ENCODE peak calls at places on chromosomes 16 and 17, in nine cellular contexts. One of them, this sample, is unnamed.

GRCh38 chr17:19262650-19263620 is 25.8 kb downstream of the EPN2 start:
- DNase-seq in psoas muscle: no peak
- DNase-seq in activated effector memory CD4-positive, alpha-beta T cell treated with Interleukin-2 at 50 U/mL for 16 hours: no peak
- DNase-seq in non-pigmented ciliary epithelial cell: no peak
- DNase-seq in right cardiac atrium: no peak
- DNase-seq in activated naive CD4-positive, alpha-beta T cell treated with anti-CD3 and anti-CD28 coated beads for 36 hours: no peak
- DNase-seq in putamen: no peak
- DNase-seq in HT1080: no peak
- DNase-seq in activated CD8-positive, alpha-beta memory T cell treated with anti-CD3 and anti-CD28 coated beads for 48 hours: no peak
- DNase-seq in this sample: no peak

GRCh38 chr16:24504467-24505345 is 34.7 kb upstream of the RBBP6 start:
- DNase-seq in right cardiac atrium: peak
- DNase-seq in activated CD8-positive, alpha-beta memory T cell treated with anti-CD3 and anti-CD28 coated beads for 48 hours: peak
- DNase-seq in non-pigmented ciliary epithelial cell: no peak
- DNase-seq in putamen: peak
- DNase-seq in HT1080: peak
- DNase-seq in activated naive CD4-positive, alpha-beta T cell treated with anti-CD3 and anti-CD28 coated beads for 36 hours: peak
- DNase-seq in psoas muscle: peak
- DNase-seq in activated effector memory CD4-positive, alpha-beta T cell treated with Interleukin-2 at 50 U/mL for 16 hours: peak
- DNase-seq in this sample: peak

GRCh38 chr17:44352922-44353655 is 8.0 kb downstream of the GRN start:
- DNase-seq in putamen: no peak
- DNase-seq in activated naive CD4-positive, alpha-beta T cell treated with anti-CD3 and anti-CD28 coated beads for 36 hours: no peak
- DNase-seq in activated CD8-positive, alpha-beta memory T cell treated with anti-CD3 and anti-CD28 coated beads for 48 hours: no peak
- DNase-seq in HT1080: no peak
- DNase-seq in psoas muscle: no peak
- DNase-seq in activated effector memory CD4-positive, alpha-beta T cell treated with Interleukin-2 at 50 U/mL for 16 hours: no peak
- DNase-seq in right cardiac atrium: no peak
- DNase-seq in non-pigmented ciliary epithelial cell: no peak
- DNase-seq in this sample: no peak

GRCh38 chr16:87701505-87701921 is 64.3 kb downstream of the KLHDC4 start:
- DNase-seq in activated CD8-positive, alpha-beta memory T cell treated with anti-CD3 and anti-CD28 coated beads for 48 hours: no peak
- DNase-seq in putamen: no peak
- DNase-seq in psoas muscle: no peak
- DNase-seq in HT1080: no peak
- DNase-seq in activated effector memory CD4-positive, alpha-beta T cell treated with Interleukin-2 at 50 U/mL for 16 hours: no peak
- DNase-seq in non-pigmented ciliary epithelial cell: no peak
- DNase-seq in right cardiac atrium: no peak
- DNase-seq in activated naive CD4-positive, alpha-beta T cell treated with anti-CD3 and anti-CD28 coated beads for 36 hours: no peak
- DNase-seq in this sample: no peak

GRCh38 chr17:2176484-2177175 is 121.7 kb downstream of the HIC1 start:
- DNase-seq in activated naive CD4-positive, alpha-beta T cell treated with anti-CD3 and anti-CD28 coated beads for 36 hours: no peak
- DNase-seq in activated CD8-positive, alpha-beta memory T cell treated with anti-CD3 and anti-CD28 coated beads for 48 hours: no peak
- DNase-seq in HT1080: no peak
- DNase-seq in putamen: no peak
- DNase-seq in non-pigmented ciliary epithelial cell: no peak
- DNase-seq in right cardiac atrium: no peak
- DNase-seq in activated effector memory CD4-positive, alpha-beta T cell treated with Interleukin-2 at 50 U/mL for 16 hours: no peak
- DNase-seq in psoas muscle: no peak
- DNase-seq in this sample: peak

GRCh38 chr17:491086-492014 is 138.7 kb upstream of the RPH3AL start:
- DNase-seq in HT1080: no peak
- DNase-seq in non-pigmented ciliary epithelial cell: no peak
- DNase-seq in right cardiac atrium: peak
- DNase-seq in activated naive CD4-positive, alpha-beta T cell treated with anti-CD3 and anti-CD28 coated beads for 36 hours: peak
- DNase-seq in activated effector memory CD4-positive, alpha-beta T cell treated with Interleukin-2 at 50 U/mL for 16 hours: peak
- DNase-seq in activated CD8-positive, alpha-beta memory T cell treated with anti-CD3 and anti-CD28 coated beads for 48 hours: no peak
- DNase-seq in putamen: no peak
- DNase-seq in psoas muscle: peak
- DNase-seq in this sample: peak

GRCh38 chr16:11136600-11136999 is 119.4 kb downstream of the SOCS1 start:
- DNase-seq in putamen: no peak
- DNase-seq in non-pigmented ciliary epithelial cell: no peak
- DNase-seq in activated effector memory CD4-positive, alpha-beta T cell treated with Interleukin-2 at 50 U/mL for 16 hours: no peak
- DNase-seq in activated naive CD4-positive, alpha-beta T cell treated with anti-CD3 and anti-CD28 coated beads for 36 hours: no peak
- DNase-seq in activated CD8-positive, alpha-beta memory T cell treated with anti-CD3 and anti-CD28 coated beads for 48 hours: no peak
- DNase-seq in HT1080: peak
- DNase-seq in right cardiac atrium: peak
- DNase-seq in psoas muscle: peak
- DNase-seq in this sample: peak

GRCh38 chr16:83552193-83552592 is 255.6 kb upstream of the HSBP1 start:
- DNase-seq in psoas muscle: no peak
- DNase-seq in HT1080: peak
- DNase-seq in right cardiac atrium: no peak
- DNase-seq in putamen: no peak
- DNase-seq in activated effector memory CD4-positive, alpha-beta T cell treated with Interleukin-2 at 50 U/mL for 16 hours: no peak
- DNase-seq in activated CD8-positive, alpha-beta memory T cell treated with anti-CD3 and anti-CD28 coated beads for 48 hours: no peak
- DNase-seq in activated naive CD4-positive, alpha-beta T cell treated with anti-CD3 and anti-CD28 coated beads for 36 hours: no peak
- DNase-seq in non-pigmented ciliary epithelial cell: no peak
- DNase-seq in this sample: no peak

GRCh38 chr16:68529608-68529930 is 9.5 kb upstream of the ZFP90 start:
- DNase-seq in right cardiac atrium: no peak
- DNase-seq in activated effector memory CD4-positive, alpha-beta T cell treated with Interleukin-2 at 50 U/mL for 16 hours: no peak
- DNase-seq in activated CD8-positive, alpha-beta memory T cell treated with anti-CD3 and anti-CD28 coated beads for 48 hours: no peak
- DNase-seq in activated naive CD4-positive, alpha-beta T cell treated with anti-CD3 and anti-CD28 coated beads for 36 hours: no peak
- DNase-seq in HT1080: no peak
- DNase-seq in putamen: no peak
- DNase-seq in psoas muscle: no peak
- DNase-seq in non-pigmented ciliary epithelial cell: no peak
- DNase-seq in this sample: no peak

GRCh38 chr17:64773386-64773835 is 111.3 kb upstream of the SMURF2 start:
- DNase-seq in non-pigmented ciliary epithelial cell: no peak
- DNase-seq in activated CD8-positive, alpha-beta memory T cell treated with anti-CD3 and anti-CD28 coated beads for 48 hours: no peak
- DNase-seq in psoas muscle: no peak
- DNase-seq in right cardiac atrium: no peak
- DNase-seq in activated effector memory CD4-positive, alpha-beta T cell treated with Interleukin-2 at 50 U/mL for 16 hours: no peak
- DNase-seq in activated naive CD4-positive, alpha-beta T cell treated with anti-CD3 and anti-CD28 coated beads for 36 hours: no peak
- DNase-seq in HT1080: no peak
- DNase-seq in putamen: no peak
- DNase-seq in this sample: no peak

GRCh38 chr16:19583665-19584300 is 28.3 kb downstream of the VPS35L start:
- DNase-seq in activated CD8-positive, alpha-beta memory T cell treated with anti-CD3 and anti-CD28 coated beads for 48 hours: no peak
- DNase-seq in putamen: no peak
- DNase-seq in non-pigmented ciliary epithelial cell: no peak
- DNase-seq in activated effector memory CD4-positive, alpha-beta T cell treated with Interleukin-2 at 50 U/mL for 16 hours: no peak
- DNase-seq in psoas muscle: no peak
- DNase-seq in right cardiac atrium: no peak
- DNase-seq in HT1080: peak
- DNase-seq in activated naive CD4-positive, alpha-beta T cell treated with anti-CD3 and anti-CD28 coated beads for 36 hours: peak
- DNase-seq in this sample: no peak

GRCh38 chr17:29597361-29598172 is 4.6 kb downstream of the ANKRD13B start:
- DNase-seq in activated naive CD4-positive, alpha-beta T cell treated with anti-CD3 and anti-CD28 coated beads for 36 hours: no peak
- DNase-seq in right cardiac atrium: no peak
- DNase-seq in psoas muscle: no peak
- DNase-seq in HT1080: no peak
- DNase-seq in activated CD8-positive, alpha-beta memory T cell treated with anti-CD3 and anti-CD28 coated beads for 48 hours: no peak
- DNase-seq in activated effector memory CD4-positive, alpha-beta T cell treated with Interleukin-2 at 50 U/mL for 16 hours: no peak
- DNase-seq in non-pigmented ciliary epithelial cell: no peak
- DNase-seq in putamen: no peak
- DNase-seq in this sample: peak

GRCh38 chr16:14436410-14436955 is 193.6 kb downstream of the PARN start:
- DNase-seq in right cardiac atrium: no peak
- DNase-seq in activated CD8-positive, alpha-beta memory T cell treated with anti-CD3 and anti-CD28 coated beads for 48 hours: no peak
- DNase-seq in putamen: no peak
- DNase-seq in psoas muscle: peak
- DNase-seq in HT1080: no peak
- DNase-seq in activated effector memory CD4-positive, alpha-beta T cell treated with Interleukin-2 at 50 U/mL for 16 hours: no peak
- DNase-seq in non-pigmented ciliary epithelial cell: no peak
- DNase-seq in activated naive CD4-positive, alpha-beta T cell treated with anti-CD3 and anti-CD28 coated beads for 36 hours: peak
- DNase-seq in this sample: no peak

GRCh38 chr17:16926591-16927451 is 45.1 kb downstream of the TNFRSF13B start:
- DNase-seq in right cardiac atrium: no peak
- DNase-seq in activated naive CD4-positive, alpha-beta T cell treated with anti-CD3 and anti-CD28 coated beads for 36 hours: no peak
- DNase-seq in psoas muscle: no peak
- DNase-seq in activated effector memory CD4-positive, alpha-beta T cell treated with Interleukin-2 at 50 U/mL for 16 hours: no peak
- DNase-seq in non-pigmented ciliary epithelial cell: no peak
- DNase-seq in putamen: no peak
- DNase-seq in activated CD8-positive, alpha-beta memory T cell treated with anti-CD3 and anti-CD28 coated beads for 48 hours: no peak
- DNase-seq in HT1080: peak
- DNase-seq in this sample: no peak

GRCh38 chr17:81253358-81254131 is 14.4 kb downstream of the NDUFAF8 start:
- DNase-seq in activated naive CD4-positive, alpha-beta T cell treated with anti-CD3 and anti-CD28 coated beads for 36 hours: peak
- DNase-seq in HT1080: peak
- DNase-seq in putamen: no peak
- DNase-seq in psoas muscle: no peak
- DNase-seq in non-pigmented ciliary epithelial cell: no peak
- DNase-seq in activated CD8-positive, alpha-beta memory T cell treated with anti-CD3 and anti-CD28 coated beads for 48 hours: no peak
- DNase-seq in activated effector memory CD4-positive, alpha-beta T cell treated with Interleukin-2 at 50 U/mL for 16 hours: peak
- DNase-seq in right cardiac atrium: no peak
- DNase-seq in this sample: peak

GRCh38 chr17:41254861-41255260 is 323 bp upstream of the KRTAP9-9 start:
- DNase-seq in right cardiac atrium: no peak
- DNase-seq in activated CD8-positive, alpha-beta memory T cell treated with anti-CD3 and anti-CD28 coated beads for 48 hours: no peak
- DNase-seq in activated effector memory CD4-positive, alpha-beta T cell treated with Interleukin-2 at 50 U/mL for 16 hours: no peak
- DNase-seq in non-pigmented ciliary epithelial cell: no peak
- DNase-seq in HT1080: no peak
- DNase-seq in activated naive CD4-positive, alpha-beta T cell treated with anti-CD3 and anti-CD28 coated beads for 36 hours: no peak
- DNase-seq in psoas muscle: no peak
- DNase-seq in putamen: no peak
- DNase-seq in this sample: no peak

GRCh38 chr16:85707528-85708095 is 18.9 kb upstream of the GINS2 start:
- DNase-seq in HT1080: no peak
- DNase-seq in psoas muscle: no peak
- DNase-seq in right cardiac atrium: no peak
- DNase-seq in activated effector memory CD4-positive, alpha-beta T cell treated with Interleukin-2 at 50 U/mL for 16 hours: no peak
- DNase-seq in putamen: no peak
- DNase-seq in activated CD8-positive, alpha-beta memory T cell treated with anti-CD3 and anti-CD28 coated beads for 48 hours: no peak
- DNase-seq in non-pigmented ciliary epithelial cell: no peak
- DNase-seq in activated naive CD4-positive, alpha-beta T cell treated with anti-CD3 and anti-CD28 coated beads for 36 hours: no peak
- DNase-seq in this sample: no peak

GRCh38 chr17:47119746-47120520 is 69.2 kb downstream of the CDC27 start:
- DNase-seq in right cardiac atrium: no peak
- DNase-seq in putamen: no peak
- DNase-seq in HT1080: peak
- DNase-seq in activated effector memory CD4-positive, alpha-beta T cell treated with Interleukin-2 at 50 U/mL for 16 hours: no peak
- DNase-seq in activated naive CD4-positive, alpha-beta T cell treated with anti-CD3 and anti-CD28 coated beads for 36 hours: no peak
- DNase-seq in psoas muscle: no peak
- DNase-seq in activated CD8-positive, alpha-beta memory T cell treated with anti-CD3 and anti-CD28 coated beads for 48 hours: no peak
- DNase-seq in non-pigmented ciliary epithelial cell: peak
- DNase-seq in this sample: no peak

GRCh38 chr17:43517615-43518386 is 28.3 kb downstream of the ETV4 start:
- DNase-seq in activated CD8-positive, alpha-beta memory T cell treated with anti-CD3 and anti-CD28 coated beads for 48 hours: no peak
- DNase-seq in activated naive CD4-positive, alpha-beta T cell treated with anti-CD3 and anti-CD28 coated beads for 36 hours: peak
- DNase-seq in activated effector memory CD4-positive, alpha-beta T cell treated with Interleukin-2 at 50 U/mL for 16 hours: no peak
- DNase-seq in non-pigmented ciliary epithelial cell: peak
- DNase-seq in HT1080: peak
- DNase-seq in putamen: peak
- DNase-seq in right cardiac atrium: no peak
- DNase-seq in psoas muscle: no peak
- DNase-seq in this sample: no peak

GRCh38 chr17:68698761-68699160 is 97.6 kb upstream of the FAM20A start:
- DNase-seq in activated CD8-positive, alpha-beta memory T cell treated with anti-CD3 and anti-CD28 coated beads for 48 hours: no peak
- DNase-seq in activated effector memory CD4-positive, alpha-beta T cell treated with Interleukin-2 at 50 U/mL for 16 hours: no peak
- DNase-seq in HT1080: no peak
- DNase-seq in psoas muscle: no peak
- DNase-seq in non-pigmented ciliary epithelial cell: no peak
- DNase-seq in putamen: peak
- DNase-seq in activated naive CD4-positive, alpha-beta T cell treated with anti-CD3 and anti-CD28 coated beads for 36 hours: no peak
- DNase-seq in right cardiac atrium: no peak
- DNase-seq in this sample: peak

GRCh38 chr17:29004081-29004692 is 1.6 kb downstream of the SEZ6 start:
- DNase-seq in activated CD8-positive, alpha-beta memory T cell treated with anti-CD3 and anti-CD28 coated beads for 48 hours: no peak
- DNase-seq in activated effector memory CD4-positive, alpha-beta T cell treated with Interleukin-2 at 50 U/mL for 16 hours: no peak
- DNase-seq in putamen: peak
- DNase-seq in right cardiac atrium: no peak
- DNase-seq in activated naive CD4-positive, alpha-beta T cell treated with anti-CD3 and anti-CD28 coated beads for 36 hours: no peak
- DNase-seq in HT1080: no peak
- DNase-seq in psoas muscle: no peak
- DNase-seq in non-pigmented ciliary epithelial cell: no peak
- DNase-seq in this sample: no peak

GRCh38 chr17:82228842-82229685 is at the start of gene SLC16A3:
- DNase-seq in activated naive CD4-positive, alpha-beta T cell treated with anti-CD3 and anti-CD28 coated beads for 36 hours: peak
- DNase-seq in activated CD8-positive, alpha-beta memory T cell treated with anti-CD3 and anti-CD28 coated beads for 48 hours: peak
- DNase-seq in putamen: no peak
- DNase-seq in psoas muscle: peak
- DNase-seq in non-pigmented ciliary epithelial cell: no peak
- DNase-seq in HT1080: peak
- DNase-seq in activated effector memory CD4-positive, alpha-beta T cell treated with Interleukin-2 at 50 U/mL for 16 hours: peak
- DNase-seq in right cardiac atrium: peak
- DNase-seq in this sample: peak

GRCh38 chr17:59155439-59156177 is at the start of gene PRR11:
- DNase-seq in activated CD8-positive, alpha-beta memory T cell treated with anti-CD3 and anti-CD28 coated beads for 48 hours: peak
- DNase-seq in HT1080: peak
- DNase-seq in psoas muscle: peak
- DNase-seq in right cardiac atrium: peak
- DNase-seq in putamen: no peak
- DNase-seq in activated effector memory CD4-positive, alpha-beta T cell treated with Interleukin-2 at 50 U/mL for 16 hours: peak
- DNase-seq in activated naive CD4-positive, alpha-beta T cell treated with anti-CD3 and anti-CD28 coated beads for 36 hours: peak
- DNase-seq in non-pigmented ciliary epithelial cell: no peak
- DNase-seq in this sample: peak

GRCh38 chr16:66961065-66961744 is at the start of gene CES3:
- DNase-seq in putamen: peak
- DNase-seq in activated effector memory CD4-positive, alpha-beta T cell treated with Interleukin-2 at 50 U/mL for 16 hours: peak
- DNase-seq in psoas muscle: peak
- DNase-seq in right cardiac atrium: peak
- DNase-seq in HT1080: peak
- DNase-seq in activated naive CD4-positive, alpha-beta T cell treated with anti-CD3 and anti-CD28 coated beads for 36 hours: peak
- DNase-seq in activated CD8-positive, alpha-beta memory T cell treated with anti-CD3 and anti-CD28 coated beads for 48 hours: no peak
- DNase-seq in non-pigmented ciliary epithelial cell: peak
- DNase-seq in this sample: no peak

GRCh38 chr16:30990105-30990504 is 5.1 kb downstream of the HSD3B7 start:
- DNase-seq in putamen: no peak
- DNase-seq in right cardiac atrium: no peak
- DNase-seq in activated naive CD4-positive, alpha-beta T cell treated with anti-CD3 and anti-CD28 coated beads for 36 hours: no peak
- DNase-seq in psoas muscle: no peak
- DNase-seq in activated CD8-positive, alpha-beta memory T cell treated with anti-CD3 and anti-CD28 coated beads for 48 hours: no peak
- DNase-seq in HT1080: no peak
- DNase-seq in non-pigmented ciliary epithelial cell: no peak
- DNase-seq in activated effector memory CD4-positive, alpha-beta T cell treated with Interleukin-2 at 50 U/mL for 16 hours: no peak
- DNase-seq in this sample: no peak

GRCh38 chr17:48162946-48163506 is 55.5 kb downstream of the SNX11 start:
- DNase-seq in right cardiac atrium: no peak
- DNase-seq in activated effector memory CD4-positive, alpha-beta T cell treated with Interleukin-2 at 50 U/mL for 16 hours: no peak
- DNase-seq in non-pigmented ciliary epithelial cell: no peak
- DNase-seq in putamen: no peak
- DNase-seq in HT1080: no peak
- DNase-seq in psoas muscle: no peak
- DNase-seq in activated CD8-positive, alpha-beta memory T cell treated with anti-CD3 and anti-CD28 coated beads for 48 hours: no peak
- DNase-seq in activated naive CD4-positive, alpha-beta T cell treated with anti-CD3 and anti-CD28 coated beads for 36 hours: no peak
- DNase-seq in this sample: no peak

GRCh38 chr16:82758406-82758805 is 131.6 kb downstream of the CDH13 start:
- DNase-seq in activated CD8-positive, alpha-beta memory T cell treated with anti-CD3 and anti-CD28 coated beads for 48 hours: no peak
- DNase-seq in activated effector memory CD4-positive, alpha-beta T cell treated with Interleukin-2 at 50 U/mL for 16 hours: no peak
- DNase-seq in psoas muscle: no peak
- DNase-seq in putamen: no peak
- DNase-seq in non-pigmented ciliary epithelial cell: no peak
- DNase-seq in right cardiac atrium: no peak
- DNase-seq in HT1080: no peak
- DNase-seq in activated naive CD4-positive, alpha-beta T cell treated with anti-CD3 and anti-CD28 coated beads for 36 hours: no peak
- DNase-seq in this sample: no peak

GRCh38 chr17:34222732-34223486 is 32.2 kb upstream of the CCL2 start:
- DNase-seq in psoas muscle: no peak
- DNase-seq in HT1080: no peak
- DNase-seq in activated CD8-positive, alpha-beta memory T cell treated with anti-CD3 and anti-CD28 coated beads for 48 hours: no peak
- DNase-seq in right cardiac atrium: no peak
- DNase-seq in activated naive CD4-positive, alpha-beta T cell treated with anti-CD3 and anti-CD28 coated beads for 36 hours: no peak
- DNase-seq in non-pigmented ciliary epithelial cell: no peak
- DNase-seq in activated effector memory CD4-positive, alpha-beta T cell treated with Interleukin-2 at 50 U/mL for 16 hours: no peak
- DNase-seq in putamen: no peak
- DNase-seq in this sample: no peak

GRCh38 chr16:58225965-58226602 is 28.2 kb upstream of the CSNK2A2 start:
- DNase-seq in HT1080: no peak
- DNase-seq in activated effector memory CD4-positive, alpha-beta T cell treated with Interleukin-2 at 50 U/mL for 16 hours: no peak
- DNase-seq in putamen: no peak
- DNase-seq in right cardiac atrium: no peak
- DNase-seq in activated naive CD4-positive, alpha-beta T cell treated with anti-CD3 and anti-CD28 coated beads for 36 hours: no peak
- DNase-seq in non-pigmented ciliary epithelial cell: no peak
- DNase-seq in psoas muscle: no peak
- DNase-seq in activated CD8-positive, alpha-beta memory T cell treated with anti-CD3 and anti-CD28 coated beads for 48 hours: no peak
- DNase-seq in this sample: no peak

GRCh38 chr16:22681881-22682291 is 132.1 kb upstream of the HS3ST2 start:
- DNase-seq in activated CD8-positive, alpha-beta memory T cell treated with anti-CD3 and anti-CD28 coated beads for 48 hours: no peak
- DNase-seq in activated naive CD4-positive, alpha-beta T cell treated with anti-CD3 and anti-CD28 coated beads for 36 hours: no peak
- DNase-seq in HT1080: no peak
- DNase-seq in right cardiac atrium: no peak
- DNase-seq in non-pigmented ciliary epithelial cell: no peak
- DNase-seq in putamen: no peak
- DNase-seq in activated effector memory CD4-positive, alpha-beta T cell treated with Interleukin-2 at 50 U/mL for 16 hours: no peak
- DNase-seq in psoas muscle: no peak
- DNase-seq in this sample: no peak

GRCh38 chr17:74964988-74965622 is 7.5 kb downstream of the HID1 start:
- DNase-seq in non-pigmented ciliary epithelial cell: no peak
- DNase-seq in putamen: no peak
- DNase-seq in HT1080: no peak
- DNase-seq in activated naive CD4-positive, alpha-beta T cell treated with anti-CD3 and anti-CD28 coated beads for 36 hours: no peak
- DNase-seq in psoas muscle: no peak
- DNase-seq in right cardiac atrium: no peak
- DNase-seq in activated CD8-positive, alpha-beta memory T cell treated with anti-CD3 and anti-CD28 coated beads for 48 hours: no peak
- DNase-seq in activated effector memory CD4-positive, alpha-beta T cell treated with Interleukin-2 at 50 U/mL for 16 hours: no peak
- DNase-seq in this sample: no peak

This sample was measured in heart left ventricle.